ENCODE peak calls at places on chromosomes 7 and 10, in five cellular contexts. One of them, this sample, is unnamed.

GRCh38 chr7:33754933-33755928 is 150.1 kb upstream of the BMPER start:
- DNase-seq in AG04450: no peak
- DNase-seq in suprapubic skin: no peak
- DNase-seq in IMR-90: no peak
- DNase-seq in heart right ventricle: no peak
- DNase-seq in this sample: no peak

GRCh38 chr10:86362566-86363183 is 3.9 kb downstream of the GRID1 start:
- DNase-seq in AG04450: no peak
- DNase-seq in suprapubic skin: peak
- DNase-seq in IMR-90: no peak
- DNase-seq in heart right ventricle: no peak
- DNase-seq in this sample: peak

GRCh38 chr10:124736491-124737136 is 7.6 kb downstream of the FAM53B start:
- DNase-seq in AG04450: peak
- DNase-seq in suprapubic skin: no peak
- DNase-seq in IMR-90: peak
- DNase-seq in heart right ventricle: peak
- DNase-seq in this sample: peak

GRCh38 chr7:64869912-64870562 is 33.0 kb upstream of the ZNF273 start:
- DNase-seq in AG04450: no peak
- DNase-seq in suprapubic skin: no peak
- DNase-seq in IMR-90: no peak
- DNase-seq in heart right ventricle: no peak
- DNase-seq in this sample: no peak

GRCh38 chr7:135971366-135971725 is 5.8 kb downstream of the MTPN start:
- DNase-seq in AG04450: no peak
- DNase-seq in suprapubic skin: no peak
- DNase-seq in IMR-90: no peak
- DNase-seq in heart right ventricle: no peak
- DNase-seq in this sample: no peak

GRCh38 chr10:88428976-88429375 is 154.1 kb downstream of the RNLS start:
- DNase-seq in AG04450: no peak
- DNase-seq in suprapubic skin: no peak
- DNase-seq in IMR-90: no peak
- DNase-seq in heart right ventricle: no peak
- DNase-seq in this sample: no peak

GRCh38 chr10:113820507-113820906 is 33.4 kb downstream of the DCLRE1A start:
- DNase-seq in AG04450: no peak
- DNase-seq in suprapubic skin: no peak
- DNase-seq in IMR-90: no peak
- DNase-seq in heart right ventricle: no peak
- DNase-seq in this sample: no peak

GRCh38 chr7:132154695-132155471 is 421.4 kb downstream of the PLXNA4 start:
- DNase-seq in AG04450: no peak
- DNase-seq in suprapubic skin: no peak
- DNase-seq in IMR-90: no peak
- DNase-seq in heart right ventricle: no peak
- DNase-seq in this sample: no peak

GRCh38 chr7:138999414-138999813 is 18.2 kb upstream of the KIAA1549 start:
- DNase-seq in AG04450: no peak
- DNase-seq in suprapubic skin: no peak
- DNase-seq in IMR-90: no peak
- DNase-seq in heart right ventricle: no peak
- DNase-seq in this sample: no peak

GRCh38 chr10:75924309-75924920 is 493.0 kb downstream of the LRMDA start:
- DNase-seq in AG04450: no peak
- DNase-seq in suprapubic skin: no peak
- DNase-seq in IMR-90: no peak
- DNase-seq in heart right ventricle: no peak
- DNase-seq in this sample: no peak

GRCh38 chr7:31553636-31554035 is 39.7 kb downstream of the ITPRID1 start:
- DNase-seq in AG04450: no peak
- DNase-seq in suprapubic skin: no peak
- DNase-seq in IMR-90: no peak
- DNase-seq in heart right ventricle: no peak
- DNase-seq in this sample: no peak

GRCh38 chr10:33032354-33033254 is 74.6 kb upstream of the ITGB1 start:
- DNase-seq in AG04450: no peak
- DNase-seq in suprapubic skin: no peak
- DNase-seq in IMR-90: peak
- DNase-seq in heart right ventricle: no peak
- DNase-seq in this sample: no peak

GRCh38 chr7:37714606-37715005 is 31.0 kb downstream of the GPR141 start:
- DNase-seq in AG04450: no peak
- DNase-seq in suprapubic skin: no peak
- DNase-seq in IMR-90: no peak
- DNase-seq in heart right ventricle: no peak
- DNase-seq in this sample: no peak

GRCh38 chr10:51156913-51157312 is 82.6 kb downstream of the PRKG1 start:
- DNase-seq in AG04450: no peak
- DNase-seq in suprapubic skin: no peak
- DNase-seq in IMR-90: peak
- DNase-seq in heart right ventricle: no peak
- DNase-seq in this sample: no peak

GRCh38 chr10:6135039-6135438 is 46.2 kb downstream of the RBM17 start:
- DNase-seq in AG04450: no peak
- DNase-seq in suprapubic skin: no peak
- DNase-seq in IMR-90: no peak
- DNase-seq in heart right ventricle: no peak
- DNase-seq in this sample: no peak

GRCh38 chr10:104274762-104275721 is 6.1 kb downstream of the GSTO2 start:
- DNase-seq in AG04450: no peak
- DNase-seq in suprapubic skin: no peak
- DNase-seq in IMR-90: no peak
- DNase-seq in heart right ventricle: no peak
- DNase-seq in this sample: no peak

GRCh38 chr10:103673616-103674015 is 180.1 kb downstream of the NEURL1 start:
- DNase-seq in AG04450: no peak
- DNase-seq in suprapubic skin: no peak
- DNase-seq in IMR-90: no peak
- DNase-seq in heart right ventricle: no peak
- DNase-seq in this sample: no peak

GRCh38 chr7:122301858-122302745 is 2.4 kb downstream of the FEZF1 start:
- DNase-seq in AG04450: no peak
- DNase-seq in suprapubic skin: no peak
- DNase-seq in IMR-90: no peak
- DNase-seq in heart right ventricle: no peak
- DNase-seq in this sample: no peak

GRCh38 chr7:117759950-117760640 is 113.1 kb downstream of the CTTNBP2 start:
- DNase-seq in AG04450: peak
- DNase-seq in suprapubic skin: no peak
- DNase-seq in IMR-90: peak
- DNase-seq in heart right ventricle: no peak
- DNase-seq in this sample: no peak

GRCh38 chr10:79070091-79070610 is 1.4 kb downstream of the ZMIZ1 start:
- DNase-seq in AG04450: no peak
- DNase-seq in suprapubic skin: no peak
- DNase-seq in IMR-90: no peak
- DNase-seq in heart right ventricle: no peak
- DNase-seq in this sample: peak

GRCh38 chr7:93205046-93205445 is 21.2 kb downstream of the HEPACAM2 start:
- DNase-seq in AG04450: no peak
- DNase-seq in suprapubic skin: no peak
- DNase-seq in IMR-90: no peak
- DNase-seq in heart right ventricle: no peak
- DNase-seq in this sample: no peak

GRCh38 chr7:55087521-55087961 is 68.7 kb downstream of the EGFR start:
- DNase-seq in AG04450: no peak
- DNase-seq in suprapubic skin: no peak
- DNase-seq in IMR-90: no peak
- DNase-seq in heart right ventricle: no peak
- DNase-seq in this sample: no peak

GRCh38 chr7:44161371-44161770 is 20.2 kb upstream of the MYL7 start:
- DNase-seq in AG04450: no peak
- DNase-seq in suprapubic skin: peak
- DNase-seq in IMR-90: no peak
- DNase-seq in heart right ventricle: no peak
- DNase-seq in this sample: peak

GRCh38 chr10:59279476-59279875 is 82.9 kb downstream of the FAM13C start:
- DNase-seq in AG04450: no peak
- DNase-seq in suprapubic skin: no peak
- DNase-seq in IMR-90: no peak
- DNase-seq in heart right ventricle: no peak
- DNase-seq in this sample: no peak

GRCh38 chr10:12644380-12645144 is 295.2 kb downstream of the CAMK1D start:
- DNase-seq in AG04450: no peak
- DNase-seq in suprapubic skin: no peak
- DNase-seq in IMR-90: no peak
- DNase-seq in heart right ventricle: no peak
- DNase-seq in this sample: no peak

GRCh38 chr7:138825049-138825721 is 27.2 kb upstream of the ATP6V0A4 start:
- DNase-seq in AG04450: no peak
- DNase-seq in suprapubic skin: no peak
- DNase-seq in IMR-90: no peak
- DNase-seq in heart right ventricle: no peak
- DNase-seq in this sample: no peak

GRCh38 chr10:132729810-132730565 is 56.0 kb downstream of the NKX6-2 start:
- DNase-seq in AG04450: no peak
- DNase-seq in suprapubic skin: no peak
- DNase-seq in IMR-90: no peak
- DNase-seq in heart right ventricle: no peak
- DNase-seq in this sample: no peak

DNA sequence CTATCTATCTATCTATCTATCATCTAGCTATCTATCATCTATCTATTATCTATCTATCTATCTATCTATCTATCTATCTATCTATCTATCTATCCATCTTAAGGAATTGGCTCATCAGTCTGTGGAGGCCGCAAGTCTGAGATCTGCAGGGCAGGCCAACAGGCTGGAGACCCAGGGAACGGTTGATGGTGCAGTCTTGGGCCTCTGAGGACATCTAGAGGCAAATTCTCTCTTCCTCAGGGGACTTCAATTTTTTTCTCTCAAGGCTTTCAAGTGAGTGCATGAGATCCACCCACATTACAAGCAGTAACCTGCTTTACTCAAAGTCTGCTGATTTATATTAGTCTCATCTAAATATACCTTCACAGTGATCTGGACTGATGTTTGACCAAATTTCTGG is 197.0 kb downstream of the GLRX3 start:
- DNase-seq in AG04450: no peak
- DNase-seq in suprapubic skin: no peak
- DNase-seq in IMR-90: no peak
- DNase-seq in heart right ventricle: no peak
- DNase-seq in this sample: no peak
- TF ChIP-seq CTCF in AG04450: no peak
- TF ChIP-seq CTCF in suprapubic skin: no peak
- TF ChIP-seq CTCF in IMR-90: no peak
- TF ChIP-seq CTCF in heart right ventricle: no peak
- TF ChIP-seq CTCF in this sample: no peak

DNA sequence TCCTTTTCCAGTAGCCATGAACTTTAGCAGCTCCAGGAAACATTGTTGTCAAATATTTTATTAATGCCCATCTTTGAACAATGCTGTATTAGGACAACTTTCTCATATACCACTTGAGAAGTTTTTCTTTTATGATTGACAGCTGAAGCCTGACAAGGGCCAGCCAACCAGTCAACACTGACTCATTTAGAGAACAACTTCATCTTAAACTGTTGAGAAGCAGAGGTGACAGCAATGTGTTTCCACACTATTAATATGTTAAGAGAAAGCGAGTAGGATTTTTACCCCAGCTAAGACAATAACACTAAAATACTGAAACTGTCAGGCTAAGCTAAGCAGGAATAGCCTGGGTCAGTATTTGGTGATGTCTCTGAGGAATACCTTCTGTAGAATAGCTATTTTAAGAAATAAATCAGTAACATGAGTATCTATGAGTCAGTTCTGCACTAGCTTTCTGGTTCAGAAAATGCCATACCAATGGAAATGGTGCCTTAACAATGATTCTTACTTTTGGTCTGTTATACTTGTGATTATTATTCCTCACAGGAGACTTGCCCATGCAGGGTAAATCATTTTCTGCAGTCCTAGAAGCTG is 168.8 kb upstream of the POT1 start:
- DNase-seq in AG04450: no peak
- DNase-seq in suprapubic skin: no peak
- DNase-seq in IMR-90: no peak
- DNase-seq in heart right ventricle: no peak
- DNase-seq in this sample: no peak
- H3K4me3 ChIP-seq in AG04450: no peak
- H3K4me3 ChIP-seq in suprapubic skin: no peak
- H3K4me3 ChIP-seq in IMR-90: no peak
- H3K4me3 ChIP-seq in heart right ventricle: no peak
- H3K4me3 ChIP-seq in this sample: no peak

GRCh38 chr10:8444630-8445029 is 390.1 kb downstream of the GATA3 start:
- DNase-seq in AG04450: no peak
- DNase-seq in suprapubic skin: no peak
- DNase-seq in IMR-90: no peak
- DNase-seq in heart right ventricle: no peak
- DNase-seq in this sample: no peak
- TF ChIP-seq CTCF in AG04450: no peak
- TF ChIP-seq CTCF in suprapubic skin: no peak
- TF ChIP-seq CTCF in IMR-90: peak
- TF ChIP-seq CTCF in heart right ventricle: peak
- TF ChIP-seq CTCF in this sample: no peak

GRCh38 chr10:101222683-101223273 is 6.5 kb downstream of the LBX1 start:
- DNase-seq in AG04450: no peak
- DNase-seq in suprapubic skin: no peak
- DNase-seq in IMR-90: no peak
- DNase-seq in heart right ventricle: no peak
- DNase-seq in this sample: no peak
- H3K4me3 ChIP-seq in AG04450: no peak
- H3K4me3 ChIP-seq in suprapubic skin: peak
- H3K4me3 ChIP-seq in IMR-90: peak
- H3K4me3 ChIP-seq in heart right ventricle: peak
- H3K4me3 ChIP-seq in this sample: peak

This sample was measured in coronary artery.